ENCODE peak calls at places on chromosomes 3 and 15, in five cellular contexts. P is neuronal stem cell, V is GM06990, U is upper lobe of right lung, S is cardiac muscle cell. E is an unnamed sample. For H3K27me3, the result is how much of the 10 kb centered on the place peaks cover.

GRCh38 chr3:11199902-11200678 is 45.8 kb downstream of the HRH1 start:
- DNase-seq in P (no peak), V (no peak), U (no peak), S (no peak), E (no peak)

GRCh38 chr15:57921371-57921770 is 144.1 kb downstream of the ALDH1A2 start:
- DNase-seq in P (no peak), V (no peak), U (no peak), S (no peak), E (no peak)

GRCh38 chr3:110352841-110353595 is 718.6 kb upstream of the NECTIN3 start:
- DNase-seq in P (no peak), V (no peak), U (no peak), S (no peak), E (no peak)

GRCh38 chr3:64488938-64489337 is 198.9 kb downstream of the ADAMTS9 start:
- DNase-seq in P (no peak), V (no peak), U (no peak), S (no peak), E (no peak)

GRCh38 chr3:12157026-12157425 is 1.7 kb downstream of the TIMP4 start:
- DNase-seq in P (no peak), V (no peak), U (no peak), S (no peak), E (no peak)

GRCh38 chr3:77072232-77072631 is 32.3 kb downstream of the ROBO2 start:
- DNase-seq in P (no peak), V (no peak), U (no peak), S (no peak), E (no peak)

GRCh38 chr3:47896736-47897135 is 93.8 kb downstream of the DHX30 start:
- DNase-seq in P (no peak), V (no peak), U (no peak), S (no peak), E (no peak)

GRCh38 chr15:80780416-80781221 is 1.4 kb downstream of the CEMIP start:
- DNase-seq in P (peak), V (no peak), U (peak), S (peak), E (peak)

GRCh38 chr3:10928961-10929471 is 63.5 kb upstream of the SLC6A1 start:
- DNase-seq in P (no peak), V (no peak), U (peak), S (no peak), E (no peak)

GRCh38 chr15:43169888-43170287 is 15.3 kb upstream of the CCNDBP1 start:
- DNase-seq in P (no peak), V (no peak), U (no peak), S (no peak), E (no peak)

GRCh38 chr15:90037961-90038633 is 37.0 kb downstream of the ZNF710 start:
- DNase-seq in P (no peak), V (peak), U (peak), S (no peak), E (no peak)

GRCh38 chr3:19891740-19892139 is 42.3 kb downstream of the EFHB start:
- DNase-seq in P (no peak), V (no peak), U (no peak), S (no peak), E (no peak)

GRCh38 chr3:14445773-14446172 is 43.4 kb downstream of the SLC6A6 start:
- DNase-seq in P (no peak), V (no peak), U (no peak), S (no peak), E (no peak)

GRCh38 chr15:32877620-32878019 is 159.8 kb downstream of the GREM1 start:
- DNase-seq in P (no peak), V (no peak), U (no peak), S (no peak), E (no peak)

GRCh38 chr15:96851613-96852012 is 521.1 kb downstream of the NR2F2 start:
- DNase-seq in P (no peak), V (no peak), U (no peak), S (no peak), E (no peak)

GRCh38 chr3:100103558-100104441 is 10.5 kb downstream of the FILIP1L start:
- DNase-seq in P (no peak), V (peak), U (no peak), S (no peak), E (no peak)

GRCh38 chr3:42071720-42072582 is 19.2 kb upstream of the TRAK1 start:
- DNase-seq in P (no peak), V (no peak), U (no peak), S (peak), E (peak)

GRCh38 chr3:59451041-59451763 is 401.4 kb upstream of the CFAP20DC start:
- DNase-seq in P (no peak), V (peak), U (no peak), S (peak), E (no peak)

GRCh38 chr3:134004841-134005240 is 24.9 kb downstream of the SLCO2A1 start:
- DNase-seq in P (no peak), V (no peak), U (no peak), S (no peak), E (no peak)

GRCh38 chr3:142886938-142887337 is 1.9 kb downstream of the PCOLCE2 start:
- DNase-seq in P (no peak), V (no peak), U (no peak), S (no peak), E (no peak)

GRCh38 chr3:84961492-84962255 is 2.9 kb downstream of the CADM2 start:
- DNase-seq in P (no peak), V (no peak), U (no peak), S (no peak), E (no peak)
- H3K27me3 ChIP-seq in P (under half), V (under half), U (half or more), S (under half), E (under half)

GRCh38 chr15:39270976-39271375 is 309.9 kb upstream of the THBS1 start:
- DNase-seq in P (no peak), V (no peak), U (no peak), S (no peak), E (no peak)
- H3K27me3 ChIP-seq in P (under half), V (under half), U (under half), S (under half), E (under half)

GRCh38 chr3:46883252-46884185 is 6.0 kb downstream of the PTH1R start:
- DNase-seq in P (no peak), V (no peak), U (no peak), S (peak), E (peak)
- H3K27me3 ChIP-seq in P (half or more), V (under half), U (under half), S (under half), E (half or more)

GRCh38 chr3:169148448-169149348 is 514.8 kb downstream of the MECOM start:
- DNase-seq in P (no peak), V (peak), U (no peak), S (no peak), E (no peak)
- H3K27me3 ChIP-seq in P (under half), V (under half), U (under half), S (under half), E (under half)

GRCh38 chr3:105649469-105649868 is 219.3 kb downstream of the CBLB start:
- DNase-seq in P (no peak), V (no peak), U (no peak), S (no peak), E (no peak)
- H3K27me3 ChIP-seq in P (under half), V (under half), U (under half), S (under half), E (under half)

GRCh38 chr3:184332370-184333090 is 4.9 kb upstream of the FAM131A start:
- DNase-seq in P (no peak), V (no peak), U (no peak), S (no peak), E (no peak)
- H3K27me3 ChIP-seq in P (under half), V (under half), U (under half), S (under half), E (under half)

GRCh38 chr3:147397911-147398809 is 8.2 kb downstream of the ZIC4 start:
- DNase-seq in P (peak), V (no peak), U (no peak), S (no peak), E (peak)
- H3K27me3 ChIP-seq in P (under half), V (under half), U (half or more), S (half or more), E (half or more)